ENCODE peak calls at places on chromosomes 13 and 19, in nine cellular contexts. T is NCI-H187 treated with DMSO at 0.1 percent for 48 hours; D is NCI-H2029; A is kidney glomerular epithelial cell; U is neuronal stem cell; Q is GM20000; N is heart left ventricle; O is stimulated activated CD4-positive, alpha-beta T cell treated with anti-CD3 and anti-CD28 coated beads, TNF-alpha, amount 100 ng/mL, for 4 hours; J is NCI-H2081 treated with DMSO at 0.1 percent for 48 hours. V is an unnamed sample.

GRCh38 chr13:98972627-98973026 is 5.2 kb downstream of the DOCK9 start:
- DNase-seq in T (no peak), D (no peak), A (peak; percentile 26), U (no peak), Q (no peak), N (no peak), O (no peak), J (no peak), V (no peak)

GRCh38 chr13:110902370-110902769 is 12.5 kb downstream of the ANKRD10 start:
- DNase-seq in T (no peak), D (no peak), A (no peak), U (no peak), Q (no peak), N (no peak), O (no peak), J (no peak), V (no peak)

GRCh38 chr19:372306-372890 is 27.8 kb upstream of the MIER2 start:
- DNase-seq in T (no peak), D (peak; percentile 38), A (no peak), U (no peak), Q (no peak), N (peak; percentile 67), O (no peak), J (no peak), V (no peak)

GRCh38 chr19:43782689-43783231 is 2.0 kb upstream of the KCNN4 start:
- DNase-seq in T (no peak), D (no peak), A (no peak), U (no peak), Q (no peak), N (no peak), O (no peak), J (no peak), V (no peak)

GRCh38 chr19:31491246-31491645 is 142.0 kb upstream of the TSHZ3 start:
- DNase-seq in T (no peak), D (no peak), A (no peak), U (no peak), Q (no peak), N (no peak), O (no peak), J (no peak), V (no peak)

GRCh38 chr13:83024955-83025594 is 857.2 kb downstream of the SLITRK1 start:
- DNase-seq in T (no peak), D (no peak), A (no peak), U (no peak), Q (no peak), N (no peak), O (no peak), J (no peak), V (no peak)

GRCh38 chr13:34914416-34914815 is 27.7 kb upstream of the NBEA start:
- DNase-seq in T (no peak), D (no peak), A (no peak), U (no peak), Q (no peak), N (no peak), O (no peak), J (no peak), V (no peak)

GRCh38 chr19:5913739-5914357 is at the start of gene CAPS:
- DNase-seq in T (no peak), D (no peak), A (peak; percentile 67), U (no peak), Q (no peak), N (peak; percentile 54), O (no peak), J (no peak), V (no peak)

GRCh38 chr19:11242864-11243797 is 3.7 kb downstream of the ANGPTL8 start:
- DNase-seq in T (no peak), D (peak; percentile 70), A (no peak), U (peak; percentile 83), Q (peak; percentile 98), N (peak; percentile 95), O (peak; percentile 72), J (no peak), V (peak; percentile 21)

GRCh38 chr19:50555033-50555432 is 13.2 kb downstream of the LRRC4B start:
- DNase-seq in T (no peak), D (no peak), A (no peak), U (no peak), Q (no peak), N (no peak), O (no peak), J (no peak), V (no peak)

GRCh38 chr19:46251415-46251814 is 21.9 kb downstream of the IGFL1 start:
- DNase-seq in T (no peak), D (no peak), A (no peak), U (no peak), Q (no peak), N (no peak), O (no peak), J (no peak), V (no peak)

GRCh38 chr19:55210120-55210493 is 806 bp upstream of the PTPRH start:
- DNase-seq in T (no peak), D (peak; percentile 85), A (peak; percentile 95), U (no peak), Q (no peak), N (no peak), O (no peak), J (peak; percentile 53), V (no peak)